ENCODE peak calls at places on chromosomes 5 and 9, in nine cellular contexts. Y is left cardiac atrium; D is NCI-H1930; C is AG20443; V is dorsolateral prefrontal cortex; E is stimulated activated CD4-positive, alpha-beta T cell treated with anti-CD3 and anti-CD28 coated beads, Interleukin-2, amount 100 ng/mL, for 24 hours; T is cardiac fibroblast; K is WTC11; J is GM04504. H is an unnamed sample.

GRCh38 chr5:115801984-115802383 is 14.5 kb downstream of the CDO1 start:
- DNase-seq in J (no peak), C (no peak), T (no peak), D (no peak), V (no peak), E (no peak), K (no peak), Y (no peak), H (no peak)

GRCh38 chr9:92385474-92385873 is 18.9 kb downstream of the OGN start:
- DNase-seq in K (no peak), Y (no peak), D (no peak), V (no peak), J (no peak), C (no peak), E (no peak), T (no peak), H (no peak)

GRCh38 chr5:174518512-174518911 is 205.9 kb upstream of the MSX2 start:
- DNase-seq in D (no peak), E (no peak), T (no peak), K (no peak), Y (no peak), V (no peak), J (no peak), C (no peak), H (no peak)

GRCh38 chr5:169190860-169191259 is 110.1 kb downstream of the SLIT3 start:
- DNase-seq in T (peak; percentile 20), K (no peak), E (no peak), Y (no peak), V (no peak), J (no peak), D (no peak), C (peak; percentile 30), H (no peak)

GRCh38 chr5:33115467-33115866 is 325.3 kb upstream of the TARS1 start:
- DNase-seq in K (no peak), T (no peak), E (no peak), D (no peak), J (no peak), C (no peak), Y (no peak), V (no peak), H (no peak)

GRCh38 chr5:31161772-31162171 is 31.7 kb upstream of the CDH6 start:
- DNase-seq in T (peak; percentile 2), K (no peak), V (no peak), E (no peak), J (no peak), D (no peak), Y (no peak), C (no peak), H (peak; percentile 85)

GRCh38 chr5:180522350-180522749 is 28.2 kb downstream of the CNOT6 start:
- DNase-seq in T (no peak), Y (no peak), E (no peak), C (no peak), V (no peak), K (no peak), J (peak; percentile 10), D (no peak), H (no peak)

GRCh38 chr9:91727316-91727861 is 222.6 kb downstream of the ROR2 start:
- DNase-seq in Y (no peak), J (no peak), E (peak; percentile 26), K (peak; percentile 51), T (peak; percentile 65), C (peak; percentile 85), D (peak; percentile 3), V (no peak), H (peak; percentile 67)

GRCh38 chr9:34572092-34572491 is 17.4 kb downstream of the CNTFR start:
- DNase-seq in T (no peak), C (no peak), J (no peak), V (no peak), Y (no peak), K (no peak), E (no peak), D (no peak), H (no peak)

GRCh38 chr5:142110046-142110531 is 1.5 kb downstream of the NDFIP1 start:
- DNase-seq in D (no peak), Y (no peak), C (peak; percentile 41), E (no peak), T (peak; percentile 60), J (no peak), K (no peak), V (no peak), H (no peak)

GRCh38 chr5:114174131-114174530 is 187.7 kb upstream of the KCNN2 start:
- DNase-seq in C (no peak), E (no peak), T (peak; percentile 57), Y (no peak), J (no peak), K (no peak), V (no peak), D (no peak), H (no peak)

GRCh38 chr9:130731355-130731754 is 37.8 kb downstream of the EXOSC2 start:
- DNase-seq in J (no peak), V (no peak), C (no peak), E (no peak), K (no peak), Y (no peak), T (no peak), D (peak; percentile 87), H (no peak)

GRCh38 chr5:140875085-140876065 is at the start of gene PCDHA12:
- DNase-seq in Y (no peak), K (no peak), E (no peak), V (no peak), J (no peak), C (no peak), T (peak; percentile 9), D (no peak), H (peak; percentile 68)

GRCh38 chr9:82021198-82021597 is 32.6 kb downstream of the SPATA31D1 start:
- DNase-seq in T (peak; percentile 97), J (peak; percentile 98), D (no peak), Y (no peak), V (no peak), C (peak; percentile 73), K (no peak), E (no peak), H (no peak)

GRCh38 chr9:123360161-123361085 is 4.4 kb downstream of the CRB2 start:
- DNase-seq in C (no peak), J (no peak), V (no peak), Y (peak; percentile 56), E (peak; percentile 46), T (no peak), D (no peak), K (peak; percentile 98), H (peak; percentile 98)

GRCh38 chr5:127097288-127097687 is 24.0 kb upstream of the C5orf63 start:
- DNase-seq in Y (no peak), C (no peak), K (no peak), E (no peak), V (no peak), T (no peak), D (no peak), J (no peak), H (no peak)

GRCh38 chr5:60210810-60211209 is 317.3 kb upstream of the PDE4D start:
- DNase-seq in T (no peak), C (no peak), J (no peak), K (peak; percentile 23), E (no peak), Y (no peak), V (no peak), D (no peak), H (peak; percentile 10)

H was measured in neural progenitor cell.